ENCODE peak calls at places on chromosomes 7 and 10, in six cellular contexts. U is caudate nucleus; P is left ventricle myocardium inferior; Z is activated CD4-positive, alpha-beta T cell treated with anti-CD3 and anti-CD28 coated beads, Interleukin-2, amount 50 U/mL, for 1 hour; T is hypothalamus; R is psoas muscle. N is an unnamed sample.

GRCh38 chr7:135712182-135712782 is 15.7 kb downstream of the SLC13A4 start:
- DNase-seq in U (no peak), P (no peak), Z (no peak), T (no peak), R (no peak), N (no peak)

GRCh38 chr7:77698042-77698625 is 1.9 kb downstream of the RSBN1L start:
- DNase-seq in U (no peak), P (no peak), Z (no peak), T (no peak), R (no peak), N (no peak)

GRCh38 chr10:24344279-24344678 is 135.3 kb downstream of the KIAA1217 start:
- DNase-seq in U (no peak), P (no peak), Z (no peak), T (no peak), R (no peak), N (no peak)

GRCh38 chr7:105810556-105810955 is 65.8 kb downstream of the ATXN7L1 start:
- DNase-seq in U (no peak), P (no peak), Z (no peak), T (no peak), R (no peak), N (no peak)

GRCh38 chr10:124647421-124648130 is 96.6 kb downstream of the FAM53B start:
- DNase-seq in U (no peak), P (peak), Z (peak), T (no peak), R (peak), N (peak)

GRCh38 chr10:75431180-75432111 is at the start of gene LRMDA:
- DNase-seq in U (no peak), P (peak), Z (no peak), T (peak), R (peak), N (peak)

GRCh38 chr10:126770809-126771208 is 100.3 kb upstream of the C10orf90 start:
- DNase-seq in U (no peak), P (no peak), Z (no peak), T (no peak), R (no peak), N (no peak)

GRCh38 chr10:97499561-97500296 is 1.0 kb downstream of the UBTD1 start:
- DNase-seq in U (no peak), P (peak), Z (no peak), T (peak), R (peak), N (no peak)

GRCh38 chr10:131841131-131841661 is 59.6 kb upstream of the PPP2R2D start:
- DNase-seq in U (no peak), P (no peak), Z (no peak), T (no peak), R (peak), N (peak)

GRCh38 chr7:11914645-11915044 is 82.6 kb upstream of the THSD7A start:
- DNase-seq in U (no peak), P (no peak), Z (no peak), T (no peak), R (no peak), N (no peak)

GRCh38 chr7:101124376-101125056 is 2.4 kb upstream of the SERPINE1 start:
- DNase-seq in U (no peak), P (no peak), Z (no peak), T (no peak), R (no peak), N (no peak)

GRCh38 chr10:132056663-132057062 is 9.1 kb upstream of the JAKMIP3 start:
- DNase-seq in U (no peak), P (no peak), Z (no peak), T (no peak), R (peak), N (no peak)

GRCh38 chr10:79386637-79387465 is 39.6 kb downstream of the PPIF start:
- DNase-seq in U (no peak), P (peak), Z (no peak), T (no peak), R (peak), N (no peak)

GRCh38 chr10:119087271-119087897 is 6.8 kb upstream of the EIF3A start:
- DNase-seq in U (no peak), P (no peak), Z (no peak), T (no peak), R (no peak), N (no peak)

GRCh38 chr10:132397036-132397541 is at the start of gene PWWP2B:
- DNase-seq in U (no peak), P (peak), Z (peak), T (no peak), R (peak), N (no peak)

GRCh38 chr7:91031757-91032156 is 232.5 kb upstream of the FZD1 start:
- DNase-seq in U (no peak), P (no peak), Z (no peak), T (no peak), R (no peak), N (no peak)

GRCh38 chr10:104580321-104580720 is 60.8 kb upstream of the SORCS3 start:
- DNase-seq in U (no peak), P (no peak), Z (no peak), T (no peak), R (no peak), N (no peak)

GRCh38 chr10:113915540-113915939 is 61.1 kb downstream of the NHLRC2 start:
- DNase-seq in U (no peak), P (no peak), Z (no peak), T (no peak), R (no peak), N (no peak)

GRCh38 chr7:27194641-27195379 is 5.1 kb downstream of the HOXA13 start:
- DNase-seq in U (no peak), P (no peak), Z (no peak), T (no peak), R (no peak), N (no peak)

GRCh38 chr10:13470270-13470669 is 58.5 kb downstream of the BEND7 start:
- DNase-seq in U (no peak), P (no peak), Z (no peak), T (no peak), R (no peak), N (peak)

GRCh38 chr10:38047666-38048065 is 37.2 kb downstream of the ZNF33A start:
- DNase-seq in U (no peak), P (no peak), Z (no peak), T (no peak), R (no peak), N (no peak)

GRCh38 chr7:66348531-66348930 is 143.4 kb downstream of the TPST1 start:
- DNase-seq in U (no peak), P (no peak), Z (no peak), T (no peak), R (no peak), N (no peak)

GRCh38 chr10:64535131-64535867 is 1014.1 kb downstream of the REEP3 start:
- DNase-seq in U (no peak), P (no peak), Z (no peak), T (no peak), R (no peak), N (no peak)

GRCh38 chr7:107047902-107048782 is 3.6 kb downstream of the PRKAR2B start:
- DNase-seq in U (no peak), P (no peak), Z (no peak), T (no peak), R (no peak), N (no peak)

GRCh38 chr7:31384461-31384860 is 43.9 kb upstream of the NEUROD6 start:
- DNase-seq in U (no peak), P (no peak), Z (no peak), T (no peak), R (no peak), N (no peak)

GRCh38 chr10:49362596-49363260 is 33.2 kb downstream of the DRGX start:
- DNase-seq in U (no peak), P (no peak), Z (no peak), T (no peak), R (no peak), N (no peak)

GRCh38 chr10:107579970-107580369 is 415.5 kb upstream of the SORCS1 start:
- DNase-seq in U (no peak), P (no peak), Z (no peak), T (no peak), R (no peak), N (no peak)

GRCh38 chr7:100739934-100740333 is 6.5 kb downstream of the ZAN start:
- DNase-seq in U (no peak), P (no peak), Z (no peak), T (no peak), R (no peak), N (no peak)

GRCh38 chr7:75638607-75639070 is 100.1 kb downstream of the HIP1 start:
- DNase-seq in U (peak), P (peak), Z (no peak), T (peak), R (peak), N (peak)

GRCh38 chr7:4809091-4809591 is 33.7 kb downstream of the AP5Z1 start:
- DNase-seq in U (no peak), P (no peak), Z (peak), T (no peak), R (peak), N (no peak)

GRCh38 chr7:26532490-26532889 is 240.8 kb downstream of the SNX10 start:
- DNase-seq in U (no peak), P (no peak), Z (no peak), T (no peak), R (no peak), N (no peak)

GRCh38 chr7:26182706-26183105 is 17.8 kb downstream of the HNRNPA2B1 start:
- DNase-seq in U (no peak), P (no peak), Z (no peak), T (no peak), R (no peak), N (no peak)

N was measured in Caco-2.